ENCODE peak calls at places on chromosomes 11 and 22, in seven cellular contexts. H is fibroblast of the aortic adventitia, X is colonic mucosa, D is nephron progenitor cell, B is glutamatergic neuron, C is adrenal gland, E is BE2C. W is an unnamed sample.

GRCh38 chr22:46801331-46801811 is 38.9 kb downstream of the TBC1D22A start:
- DNase-seq in H (no peak), X (no peak), D (no peak), B (no peak), C (no peak), E (no peak), W (peak; percentile 48)

GRCh38 chr11:102276302-102277182 is 40.7 kb upstream of the BIRC3 start:
- DNase-seq in H (peak; percentile 43), X (no peak), D (no peak), B (no peak), C (no peak), E (no peak), W (no peak)

GRCh38 chr11:86052697-86053641 is 15.9 kb downstream of the PICALM start:
- DNase-seq in H (no peak), X (no peak), D (no peak), B (no peak), C (peak; percentile 33), E (no peak), W (no peak)

GRCh38 chr22:40525250-40525884 is 111.2 kb downstream of the MRTFA start:
- DNase-seq in H (peak; percentile 57), X (peak; percentile 60), D (peak; percentile 51), B (peak; percentile 66), C (peak; percentile 54), E (peak; percentile 61), W (peak; percentile 20)

GRCh38 chr11:82765466-82766034 is 31.9 kb upstream of the FAM181B start:
- DNase-seq in H (no peak), X (no peak), D (no peak), B (no peak), C (no peak), E (no peak), W (no peak)

GRCh38 chr11:79794057-79794456 is 353.2 kb upstream of the TENM4 start:
- DNase-seq in H (no peak), X (no peak), D (no peak), B (no peak), C (no peak), E (no peak), W (no peak)

GRCh38 chr11:944711-945470 is 19.2 kb downstream of the AP2A2 start:
- DNase-seq in H (peak; percentile 60), X (no peak), D (no peak), B (no peak), C (no peak), E (no peak), W (no peak)

GRCh38 chr22:50115693-50116092 is 25.9 kb downstream of the MOV10L1 start:
- DNase-seq in H (peak; percentile 31), X (no peak), D (no peak), B (no peak), C (peak; percentile 86), E (peak; percentile 29), W (no peak)

GRCh38 chr11:128902515-128903066 is 11.4 kb downstream of the KCNJ5 start:
- DNase-seq in H (peak; percentile 35), X (no peak), D (no peak), B (no peak), C (peak; percentile 54), E (no peak), W (no peak)

GRCh38 chr22:20956258-20957117 is 10.6 kb upstream of the AIFM3 start:
- DNase-seq in H (peak; percentile 21), X (peak; percentile 89), D (no peak), B (no peak), C (no peak), E (no peak), W (no peak)

GRCh38 chr11:71465054-71465453 is 12.1 kb downstream of the NADSYN1 start:
- DNase-seq in H (no peak), X (no peak), D (no peak), B (peak; percentile 3), C (no peak), E (no peak), W (no peak)

GRCh38 chr11:111454561-111455192 is 57.5 kb downstream of the BTG4 start:
- DNase-seq in H (peak; percentile 65), X (peak; percentile 40), D (peak; percentile 79), B (peak; percentile 74), C (no peak), E (peak; percentile 62), W (no peak)

GRCh38 chr11:131668867-131669780 is 298.7 kb downstream of the NTM start:
- DNase-seq in H (peak; percentile 22), X (peak; percentile 32), D (peak; percentile 79), B (peak; percentile 78), C (no peak), E (peak; percentile 58), W (no peak)

GRCh38 chr22:43205261-43205691 is 18.3 kb upstream of the TTLL12 start:
- DNase-seq in H (no peak), X (no peak), D (no peak), B (no peak), C (no peak), E (no peak), W (no peak)

GRCh38 chr11:104256525-104256924 is 92.6 kb upstream of the PDGFD start:
- DNase-seq in H (peak; percentile 28), X (no peak), D (no peak), B (no peak), C (no peak), E (no peak), W (no peak)

GRCh38 chr11:131662310-131662709 is 291.9 kb downstream of the NTM start:
- DNase-seq in H (no peak), X (no peak), D (no peak), B (no peak), C (no peak), E (no peak), W (no peak)

GRCh38 chr11:10181811-10182210 is 112.2 kb downstream of the SBF2 start:
- DNase-seq in H (peak; percentile 59), X (no peak), D (no peak), B (no peak), C (no peak), E (no peak), W (no peak)

GRCh38 chr11:78902771-78903507 is 328.3 kb upstream of the NARS2 start:
- DNase-seq in H (no peak), X (no peak), D (no peak), B (no peak), C (no peak), E (no peak), W (peak; percentile 17)

GRCh38 chr11:61713464-61713863 is 33.3 kb downstream of the DAGLA start:
- DNase-seq in H (no peak), X (no peak), D (no peak), B (no peak), C (no peak), E (no peak), W (no peak)

GRCh38 chr11:64750361-64751054 is 6.6 kb upstream of the RASGRP2 start:
- DNase-seq in H (no peak), X (no peak), D (no peak), B (no peak), C (no peak), E (no peak), W (no peak)

GRCh38 chr11:8268530-8269461 is 5.1 kb upstream of the LMO1 start:
- DNase-seq in H (no peak), X (no peak), D (peak; percentile 67), B (peak; percentile 59), C (peak; percentile 12), E (peak; percentile 26), W (no peak)

GRCh38 chr11:32421992-32422391 is 13.3 kb downstream of the WT1 start:
- DNase-seq in H (peak; percentile 12), X (no peak), D (no peak), B (no peak), C (no peak), E (no peak), W (no peak)
- TF ChIP-seq CTCF in H (no peak), X (no peak), D (no peak), B (no peak), C (no peak), E (no peak), W (no peak)

GRCh38 chr22:35761037-35761436 is 43.4 kb downstream of the APOL5 start:
- DNase-seq in H (peak; percentile 35), X (no peak), D (no peak), B (no peak), C (no peak), E (no peak), W (no peak)
- TF ChIP-seq CTCF in H (peak; percentile 25), X (no peak), D (no peak), B (no peak), C (no peak), E (peak; percentile 54), W (no peak)

GRCh38 chr22:35719212-35719869 is 1.7 kb downstream of the APOL5 start:
- DNase-seq in H (no peak), X (no peak), D (no peak), B (no peak), C (no peak), E (no peak), W (no peak)
- TF ChIP-seq CTCF in H (peak; percentile 4), X (no peak), D (no peak), B (no peak), C (no peak), E (peak; percentile 19), W (no peak)

DNA sequence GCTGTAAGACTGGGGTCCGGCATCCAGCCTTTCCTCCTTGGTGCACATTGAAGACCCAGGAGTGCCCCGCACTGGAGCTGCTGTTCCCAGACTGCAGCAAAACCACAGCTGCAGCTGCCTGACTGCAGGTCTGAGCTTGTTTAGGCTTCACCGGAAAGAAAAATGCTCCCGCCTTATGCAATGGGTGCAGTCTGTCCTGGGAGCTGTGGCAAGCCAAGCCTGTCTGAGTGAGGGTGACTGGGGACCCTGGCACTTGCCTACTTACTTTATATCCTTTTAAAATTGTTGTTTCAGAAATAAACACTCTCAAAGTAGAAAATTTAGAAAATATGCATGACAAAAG is 23.3 kb upstream of the CD44 start:
- DNase-seq in H (no peak), X (no peak), D (no peak), B (no peak), C (no peak), E (no peak), W (no peak)
- TF ChIP-seq CTCF in H (no peak), X (no peak), D (no peak), B (no peak), C (no peak), E (no peak), W (no peak)

DNA sequence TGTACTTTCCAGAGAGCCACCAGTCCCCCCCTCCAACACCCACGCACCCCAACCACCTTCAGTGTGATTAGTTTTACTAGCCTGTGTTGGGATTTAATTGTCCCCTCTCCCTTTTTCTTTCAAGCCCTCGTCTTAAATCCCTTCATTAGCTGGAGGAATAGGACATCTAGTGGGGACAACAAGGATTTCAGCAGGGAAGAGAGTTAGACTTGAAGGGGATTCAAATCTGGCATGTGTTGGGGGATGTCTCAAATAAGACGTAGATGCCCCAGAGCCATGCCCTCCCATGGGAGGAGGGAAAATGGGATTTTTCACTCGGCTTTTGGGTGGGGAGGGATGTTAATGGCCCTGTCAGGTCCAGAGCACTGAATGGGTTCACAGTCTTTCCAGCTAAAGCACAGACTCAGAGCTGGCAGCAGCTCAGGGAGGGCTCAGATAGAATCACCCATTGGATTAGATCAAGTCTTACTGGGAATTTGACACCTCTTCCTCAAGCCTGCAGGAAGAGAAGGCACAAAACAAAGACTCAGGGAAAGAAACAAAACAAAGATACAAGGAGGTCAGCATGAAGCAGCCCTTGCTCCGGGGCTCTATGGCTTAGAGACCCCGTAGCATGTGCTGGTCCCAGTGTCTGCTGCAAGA is 10.7 kb downstream of the INS start:
- DNase-seq in H (peak; percentile 60), X (no peak), D (no peak), B (no peak), C (no peak), E (no peak), W (no peak)
- TF ChIP-seq CTCF in H (peak; percentile 58), X (no peak), D (peak; percentile 65), B (peak; percentile 73), C (peak; percentile 43), E (peak; percentile 78), W (no peak)

W was measured in pancreas.